ENCODE peak calls at places on chromosomes 3 and 15, in ten cellular contexts. K, M, S, A, J, P, D, X, E and L are unnamed samples.

GRCh38 chr3:189981668-189982067 is 139.0 kb downstream of the P3H2 start:
- DNase-seq in E (peak), A (no peak), S (peak), J (peak), D (no peak), P (no peak), K (no peak), X (no peak), M (no peak), L (peak)

GRCh38 chr3:159265705-159266104 is 463.9 kb downstream of the MFSD1 start:
- DNase-seq in P (no peak), J (no peak), D (no peak), K (no peak), A (no peak), X (no peak), M (no peak), E (no peak), S (no peak), L (peak)

GRCh38 chr3:169110633-169111032 is 552.9 kb downstream of the MECOM start:
- DNase-seq in E (no peak), P (no peak), S (no peak), A (no peak), M (no peak), J (no peak), D (no peak), X (no peak), K (no peak), L (peak)

GRCh38 chr15:78810377-78811123 is 714 bp downstream of the ADAMTS7 start:
- DNase-seq in A (peak), E (peak), P (peak), X (no peak), S (peak), J (peak), M (peak), K (no peak), D (peak), L (peak)

GRCh38 chr15:28097656-28098359 is 1.3 kb downstream of the OCA2 start:
- DNase-seq in X (no peak), M (peak), E (no peak), P (no peak), K (no peak), S (no peak), J (no peak), A (no peak), D (no peak), L (no peak)

GRCh38 chr15:79154491-79155182 is 64.1 kb upstream of the RASGRF1 start:
- DNase-seq in S (no peak), D (no peak), A (no peak), K (no peak), J (no peak), M (no peak), X (no peak), E (no peak), P (no peak), L (no peak)

GRCh38 chr3:58022490-58022889 is 14.3 kb downstream of the FLNB start:
- DNase-seq in J (no peak), P (no peak), A (no peak), X (no peak), M (no peak), S (no peak), E (no peak), D (no peak), K (no peak), L (no peak)

GRCh38 chr3:101847328-101847727 is 2.0 kb upstream of the NFKBIZ start:
- DNase-seq in K (no peak), S (no peak), P (no peak), M (no peak), X (no peak), A (no peak), J (no peak), E (no peak), D (no peak), L (no peak)

GRCh38 chr15:65827065-65827464 is 35.0 kb upstream of the DENND4A start:
- DNase-seq in J (no peak), D (peak), P (no peak), A (peak), X (no peak), S (no peak), K (no peak), E (no peak), M (no peak), L (no peak)

GRCh38 chr3:179148446-179149238 is 485 bp downstream of the PIK3CA start:
- DNase-seq in A (peak), J (peak), D (peak), X (peak), P (peak), M (peak), S (peak), K (peak), E (peak), L (peak)

GRCh38 chr15:52922871-52923270 is 132.7 kb upstream of the ONECUT1 start:
- DNase-seq in K (no peak), X (no peak), J (no peak), P (no peak), S (no peak), M (no peak), D (no peak), E (no peak), A (no peak), L (no peak)

GRCh38 chr3:13427662-13428603 is 7.8 kb upstream of the NUP210 start:
- DNase-seq in M (no peak), D (no peak), E (no peak), J (no peak), S (no peak), A (no peak), P (no peak), K (peak), X (no peak), L (no peak)

GRCh38 chr3:193946945-193947344 is 189.0 kb upstream of the HES1 start:
- DNase-seq in E (no peak), X (no peak), A (no peak), K (no peak), J (no peak), M (no peak), S (no peak), P (no peak), D (peak), L (no peak)

GRCh38 chr15:80489030-80489594 is 84.9 kb downstream of the ARNT2 start:
- DNase-seq in P (no peak), E (peak), S (peak), J (no peak), D (no peak), X (no peak), M (no peak), K (no peak), A (no peak), L (peak)

GRCh38 chr3:156181509-156181908 is 61.1 kb downstream of the KCNAB1 start:
- DNase-seq in S (peak), D (no peak), J (no peak), A (no peak), X (no peak), M (no peak), E (peak), P (no peak), K (no peak), L (peak)

GRCh38 chr3:52036829-52037228 is 19.5 kb downstream of the DUSP7 start:
- DNase-seq in K (no peak), X (no peak), E (no peak), A (no peak), P (no peak), J (no peak), D (no peak), S (no peak), M (no peak), L (no peak)

GRCh38 chr15:45389351-45389750 is 11.0 kb upstream of the GATM start:
- DNase-seq in P (no peak), A (no peak), E (no peak), S (no peak), K (no peak), M (no peak), D (no peak), J (no peak), X (no peak), L (no peak)

GRCh38 chr15:83567318-83567717 is 86.6 kb upstream of the ADAMTSL3 start:
- DNase-seq in X (no peak), P (no peak), M (no peak), J (no peak), K (no peak), E (no peak), D (no peak), A (no peak), S (no peak), L (no peak)

GRCh38 chr3:52682016-52682415 is 3.7 kb downstream of the PBRM1 start:
- DNase-seq in S (peak), X (peak), A (no peak), J (peak), P (peak), D (no peak), M (no peak), E (peak), K (no peak), L (peak)

GRCh38 chr3:181704421-181705066 is 7.2 kb upstream of the SOX2 start:
- DNase-seq in X (no peak), K (no peak), P (no peak), A (no peak), S (no peak), M (peak), D (no peak), E (no peak), J (no peak), L (no peak)

GRCh38 chr3:169811606-169812123 is 1.0 kb upstream of the LRRIQ4 start:
- DNase-seq in J (no peak), D (peak), A (no peak), S (peak), K (no peak), X (no peak), P (no peak), M (no peak), E (peak), L (peak)

GRCh38 chr3:128412180-128413002 is 54.3 kb downstream of the DNAJB8 start:
- DNase-seq in E (no peak), X (no peak), K (no peak), A (no peak), S (no peak), M (no peak), D (no peak), P (no peak), J (no peak), L (no peak)

GRCh38 chr3:56915969-56916586 is 114.3 kb upstream of the ARHGEF3 start:
- DNase-seq in A (no peak), E (no peak), P (peak), K (peak), J (no peak), X (peak), D (no peak), S (no peak), M (no peak), L (no peak)

GRCh38 chr15:101025896-101026631 is 106.9 kb downstream of the LRRK1 start:
- DNase-seq in S (no peak), K (no peak), P (no peak), A (no peak), X (no peak), J (peak), D (peak), E (no peak), M (no peak), L (no peak)

GRCh38 chr3:117117188-117117936 is 407.8 kb downstream of the TUSC7 start:
- DNase-seq in K (no peak), S (no peak), M (no peak), J (no peak), D (no peak), P (no peak), X (no peak), E (no peak), A (no peak), L (no peak)